ENCODE peak calls at places on chromosome 9, in nine cellular contexts. A, Q, C, W, S, N, E, K and M are unnamed samples.

GRCh38 chr9:130467371-130467770 is 22.6 kb downstream of the ASS1 start:
- DNase-seq in E (no peak), A (no peak), K (no peak), C (peak; percentile 94), S (no peak), Q (no peak), N (no peak), W (no peak), M (no peak)

GRCh38 chr9:95650720-95651119 is 133.9 kb upstream of the PTCH1 start:
- DNase-seq in K (no peak), N (no peak), C (no peak), S (no peak), A (no peak), E (no peak), Q (no peak), W (no peak), M (no peak)

GRCh38 chr9:107755267-107755666 is 265.7 kb upstream of the KLF4 start:
- DNase-seq in Q (no peak), W (no peak), S (peak; percentile 27), A (peak; percentile 37), C (no peak), K (peak; percentile 59), E (no peak), N (no peak), M (peak; percentile 88)

GRCh38 chr9:2320632-2321031 is 301.0 kb upstream of the VLDLR start:
- DNase-seq in N (no peak), A (no peak), W (no peak), K (no peak), C (no peak), E (no peak), S (no peak), Q (no peak), M (no peak)

GRCh38 chr9:134625361-134626140 is 16.1 kb upstream of the COL5A1 start:
- DNase-seq in C (peak; percentile 4), K (peak; percentile 94), A (peak; percentile 47), W (no peak), N (no peak), S (no peak), E (no peak), Q (no peak), M (peak; percentile 40)

GRCh38 chr9:86939896-86940295 is 7.4 kb downstream of the GAS1 start:
- DNase-seq in K (no peak), C (no peak), E (no peak), S (no peak), A (no peak), Q (no peak), W (no peak), N (no peak), M (no peak)

GRCh38 chr9:20872340-20872977 is 159.0 kb downstream of the HACD4 start:
- DNase-seq in K (peak; percentile 94), S (no peak), C (no peak), Q (no peak), E (no peak), A (no peak), N (no peak), W (no peak), M (peak; percentile 71)

GRCh38 chr9:136336156-136336860 is 9.0 kb downstream of the GPSM1 start:
- DNase-seq in E (no peak), C (no peak), W (no peak), N (no peak), A (no peak), Q (no peak), S (no peak), K (peak; percentile 65), M (peak; percentile 64)

GRCh38 chr9:36165766-36166149 is 3.4 kb upstream of the CCIN start:
- DNase-seq in Q (no peak), E (no peak), K (no peak), S (no peak), C (no peak), N (no peak), W (no peak), A (no peak), M (peak; percentile 34)

GRCh38 chr9:19630762-19631161 is 158.1 kb downstream of the SLC24A2 start:
- DNase-seq in E (no peak), W (no peak), S (no peak), C (no peak), A (no peak), N (no peak), Q (no peak), K (no peak), M (no peak)

GRCh38 chr9:134441227-134442086 is 115.2 kb downstream of the RXRA start:
- DNase-seq in A (no peak), C (no peak), Q (no peak), W (no peak), E (no peak), K (no peak), S (no peak), N (no peak), M (no peak)

GRCh38 chr9:27880135-27880534 is 306.9 kb upstream of the C9orf72 start:
- DNase-seq in C (no peak), W (no peak), K (no peak), A (no peak), Q (no peak), S (no peak), N (no peak), E (no peak), M (no peak)

GRCh38 chr9:123927625-123928308 is 2.2 kb downstream of the DENND1A start:
- DNase-seq in C (no peak), E (no peak), K (peak; percentile 43), W (no peak), N (peak; percentile 57), Q (peak; percentile 13), A (peak; percentile 72), S (no peak), M (peak; percentile 79)

GRCh38 chr9:32877103-32877502 is 93.8 kb downstream of the TMEM215 start:
- DNase-seq in W (no peak), C (no peak), Q (no peak), E (peak; percentile 29), A (no peak), N (no peak), K (no peak), S (no peak), M (no peak)

GRCh38 chr9:2849943-2850342 is 6.0 kb upstream of the PUM3 start:
- DNase-seq in Q (no peak), E (no peak), S (no peak), N (no peak), A (no peak), C (no peak), K (no peak), W (no peak), M (no peak)

GRCh38 chr9:97849980-97850379 is 3.0 kb upstream of the FOXE1 start:
- DNase-seq in E (no peak), S (no peak), C (no peak), W (no peak), N (no peak), K (no peak), A (no peak), Q (no peak), M (no peak)

GRCh38 chr9:125540497-125540896 is 166.5 kb downstream of the MAPKAP1 start:
- DNase-seq in S (no peak), A (peak; percentile 23), C (no peak), K (no peak), Q (no peak), E (no peak), W (no peak), N (no peak), M (no peak)